ENCODE peak calls at places on chromosomes 4 and X, in six cellular contexts. One of them, this sample, is unnamed. For H3K4me1, the result is how much of the 10 kb centered on the place peaks cover.

GRCh38 chrX:85107407-85107806 is 103.7 kb downstream of the APOOL start:
- DNase-seq in HepG2: no peak
- DNase-seq in HCT116: no peak
- DNase-seq in K562: no peak
- DNase-seq in GM12878: no peak
- DNase-seq in H1: no peak
- DNase-seq in this sample: no peak

GRCh38 chr4:119025440-119025839 is 110.2 kb upstream of the MYOZ2 start:
- DNase-seq in HepG2: no peak
- DNase-seq in HCT116: peak
- DNase-seq in K562: no peak
- DNase-seq in GM12878: no peak
- DNase-seq in H1: no peak
- DNase-seq in this sample: no peak

GRCh38 chrX:153771686-153772607 is 7.9 kb downstream of the PLXNB3 start:
- DNase-seq in HepG2: no peak
- DNase-seq in HCT116: no peak
- DNase-seq in K562: no peak
- DNase-seq in GM12878: no peak
- DNase-seq in H1: no peak
- DNase-seq in this sample: no peak

GRCh38 chrX:69093960-69094935 is 71.0 kb downstream of the PJA1 start:
- DNase-seq in HepG2: peak
- DNase-seq in HCT116: peak
- DNase-seq in K562: peak
- DNase-seq in GM12878: no peak
- DNase-seq in H1: no peak
- DNase-seq in this sample: peak

GRCh38 chrX:53678667-53679066 is 7.9 kb downstream of the HUWE1 start:
- DNase-seq in HepG2: no peak
- DNase-seq in HCT116: no peak
- DNase-seq in K562: peak
- DNase-seq in GM12878: no peak
- DNase-seq in H1: no peak
- DNase-seq in this sample: no peak

GRCh38 chrX:45274576-45274975 is 73.9 kb upstream of the DIPK2B start:
- DNase-seq in HepG2: no peak
- DNase-seq in HCT116: no peak
- DNase-seq in K562: no peak
- DNase-seq in GM12878: no peak
- DNase-seq in H1: no peak
- DNase-seq in this sample: no peak

GRCh38 chr4:119794681-119795080 is 166.1 kb upstream of the PDE5A start:
- DNase-seq in HepG2: no peak
- DNase-seq in HCT116: no peak
- DNase-seq in K562: no peak
- DNase-seq in GM12878: no peak
- DNase-seq in H1: no peak
- DNase-seq in this sample: no peak

GRCh38 chrX:119729408-119730201 is 28.8 kb upstream of the SOWAHD start:
- DNase-seq in HepG2: peak
- DNase-seq in HCT116: peak
- DNase-seq in K562: peak
- DNase-seq in GM12878: peak
- DNase-seq in H1: peak
- DNase-seq in this sample: peak

GRCh38 chr4:162461952-162462351 is 298.2 kb upstream of the FSTL5 start:
- DNase-seq in HepG2: no peak
- DNase-seq in HCT116: peak
- DNase-seq in K562: no peak
- DNase-seq in GM12878: no peak
- DNase-seq in H1: no peak
- DNase-seq in this sample: no peak

GRCh38 chr4:185134176-185134869 is 8.7 kb upstream of the SLC25A4 start:
- DNase-seq in HepG2: peak
- DNase-seq in HCT116: peak
- DNase-seq in K562: peak
- DNase-seq in GM12878: no peak
- DNase-seq in H1: no peak
- DNase-seq in this sample: no peak

GRCh38 chrX:16212436-16212835 is 45.2 kb downstream of the MAGEB17 start:
- DNase-seq in HepG2: peak
- DNase-seq in HCT116: peak
- DNase-seq in K562: peak
- DNase-seq in GM12878: no peak
- DNase-seq in H1: no peak
- DNase-seq in this sample: peak

GRCh38 chr4:183097251-183098079 is 1.6 kb upstream of the WWC2 start:
- DNase-seq in HepG2: no peak
- DNase-seq in HCT116: no peak
- DNase-seq in K562: no peak
- DNase-seq in GM12878: no peak
- DNase-seq in H1: no peak
- DNase-seq in this sample: no peak

GRCh38 chrX:3711331-3711917 is 2.0 kb downstream of the PRKX start:
- DNase-seq in HepG2: no peak
- DNase-seq in HCT116: no peak
- DNase-seq in K562: peak
- DNase-seq in GM12878: peak
- DNase-seq in H1: no peak
- DNase-seq in this sample: no peak

GRCh38 chrX:119753639-119754257 is 4.6 kb upstream of the SOWAHD start:
- DNase-seq in HepG2: peak
- DNase-seq in HCT116: peak
- DNase-seq in K562: peak
- DNase-seq in GM12878: no peak
- DNase-seq in H1: no peak
- DNase-seq in this sample: no peak

GRCh38 chrX:150731795-150732194 is 38.6 kb downstream of the MTMR1 start:
- DNase-seq in HepG2: no peak
- DNase-seq in HCT116: no peak
- DNase-seq in K562: no peak
- DNase-seq in GM12878: no peak
- DNase-seq in H1: no peak
- DNase-seq in this sample: no peak

GRCh38 chr4:183540498-183540953 is 35.7 kb downstream of the ING2 start:
- DNase-seq in HepG2: no peak
- DNase-seq in HCT116: no peak
- DNase-seq in K562: no peak
- DNase-seq in GM12878: no peak
- DNase-seq in H1: no peak
- DNase-seq in this sample: no peak

GRCh38 chr4:1247811-1248261 is 1.1 kb downstream of the CTBP1 start:
- DNase-seq in HepG2: no peak
- DNase-seq in HCT116: no peak
- DNase-seq in K562: no peak
- DNase-seq in GM12878: no peak
- DNase-seq in H1: no peak
- DNase-seq in this sample: no peak

GRCh38 chr4:128134925-128135324 is 73.8 kb downstream of the LARP1B start:
- DNase-seq in HepG2: no peak
- DNase-seq in HCT116: no peak
- DNase-seq in K562: no peak
- DNase-seq in GM12878: no peak
- DNase-seq in H1: no peak
- DNase-seq in this sample: no peak

GRCh38 chr4:137601924-137602323 is 69.6 kb upstream of the PCDH18 start:
- DNase-seq in HepG2: no peak
- DNase-seq in HCT116: no peak
- DNase-seq in K562: no peak
- DNase-seq in GM12878: no peak
- DNase-seq in H1: no peak
- DNase-seq in this sample: no peak

GRCh38 chrX:99095965-99096364 is 1314.1 kb downstream of the PCDH19 start:
- DNase-seq in HepG2: no peak
- DNase-seq in HCT116: no peak
- DNase-seq in K562: no peak
- DNase-seq in GM12878: no peak
- DNase-seq in H1: no peak
- DNase-seq in this sample: no peak

GRCh38 chrX:86504297-86504696 is 356.0 kb downstream of the DACH2 start:
- DNase-seq in HepG2: no peak
- DNase-seq in HCT116: no peak
- DNase-seq in K562: no peak
- DNase-seq in GM12878: no peak
- DNase-seq in H1: no peak
- DNase-seq in this sample: no peak

GRCh38 chrX:8090906-8091305 is 80.2 kb downstream of the VCX2 start:
- DNase-seq in HepG2: no peak
- DNase-seq in HCT116: no peak
- DNase-seq in K562: no peak
- DNase-seq in GM12878: no peak
- DNase-seq in H1: no peak
- DNase-seq in this sample: no peak

GRCh38 chr4:53908661-53909078 is 155.7 kb downstream of the CHIC2 start:
- DNase-seq in HepG2: peak
- DNase-seq in HCT116: peak
- DNase-seq in K562: peak
- DNase-seq in GM12878: peak
- DNase-seq in H1: no peak
- DNase-seq in this sample: no peak

GRCh38 chrX:8201896-8202331 is 30.8 kb upstream of the VCX2 start:
- DNase-seq in HepG2: no peak
- DNase-seq in HCT116: no peak
- DNase-seq in K562: no peak
- DNase-seq in GM12878: no peak
- DNase-seq in H1: no peak
- DNase-seq in this sample: peak

GRCh38 chr4:114780205-114780604 is 181.6 kb downstream of the UGT8 start:
- DNase-seq in HepG2: peak
- DNase-seq in HCT116: peak
- DNase-seq in K562: no peak
- DNase-seq in GM12878: no peak
- DNase-seq in H1: no peak
- DNase-seq in this sample: peak

GRCh38 chrX:112147206-112147605 is 64.6 kb upstream of the TRPC5 start:
- DNase-seq in HepG2: no peak
- DNase-seq in HCT116: no peak
- DNase-seq in K562: peak
- DNase-seq in GM12878: no peak
- DNase-seq in H1: no peak
- DNase-seq in this sample: peak

GRCh38 chr4:151443247-151443646 is 34.3 kb downstream of the FHIP1A start:
- DNase-seq in HepG2: peak
- DNase-seq in HCT116: no peak
- DNase-seq in K562: no peak
- DNase-seq in GM12878: no peak
- DNase-seq in H1: no peak
- DNase-seq in this sample: peak

GRCh38 chrX:9378980-9379696 is 85.7 kb upstream of the TBL1X start:
- DNase-seq in HepG2: no peak
- DNase-seq in HCT116: no peak
- DNase-seq in K562: no peak
- DNase-seq in GM12878: no peak
- DNase-seq in H1: no peak
- DNase-seq in this sample: no peak

GRCh38 chr4:80070880-80071620 is 2.0 kb downstream of the ANTXR2 start:
- DNase-seq in HepG2: peak
- DNase-seq in HCT116: no peak
- DNase-seq in K562: no peak
- DNase-seq in GM12878: no peak
- DNase-seq in H1: no peak
- DNase-seq in this sample: no peak

GRCh38 chr4:169567916-169568315 is 44.5 kb downstream of the NEK1 start:
- DNase-seq in HepG2: no peak
- DNase-seq in HCT116: no peak
- DNase-seq in K562: no peak
- DNase-seq in GM12878: no peak
- DNase-seq in H1: no peak
- DNase-seq in this sample: no peak

GRCh38 chr4:127244515-127244914 is 388.2 kb upstream of the INTU start:
- DNase-seq in HepG2: no peak
- DNase-seq in HCT116: no peak
- DNase-seq in K562: no peak
- DNase-seq in GM12878: no peak
- DNase-seq in H1: no peak
- DNase-seq in this sample: no peak

DNA sequence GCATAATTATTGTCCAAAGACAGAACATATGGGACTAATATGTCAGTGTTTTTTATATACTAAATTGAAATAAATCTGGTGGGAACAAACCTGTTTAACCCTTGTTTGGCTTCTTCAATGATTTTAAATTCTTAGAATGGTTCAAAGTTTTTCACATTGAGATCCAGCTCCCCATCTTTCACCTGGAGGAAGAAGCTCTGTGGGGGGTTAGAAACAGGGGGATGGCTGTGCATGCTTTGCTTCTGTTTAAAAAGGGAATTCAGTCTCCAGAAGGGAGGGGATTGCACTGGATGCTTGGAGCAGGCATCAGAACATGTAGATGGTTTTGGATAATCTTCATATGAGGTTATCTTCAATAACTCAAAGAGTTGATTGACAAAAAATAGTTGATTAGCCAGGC is 72.1 kb downstream of the GALNT7 start:
- DNase-seq in HepG2: no peak
- DNase-seq in HCT116: no peak
- DNase-seq in K562: no peak
- DNase-seq in GM12878: no peak
- DNase-seq in H1: no peak
- DNase-seq in this sample: no peak
- H3K4me1 ChIP-seq in HepG2: under half
- H3K4me1 ChIP-seq in HCT116: under half
- H3K4me1 ChIP-seq in K562: under half
- H3K4me1 ChIP-seq in GM12878: under half
- H3K4me1 ChIP-seq in H1: under half
- H3K4me1 ChIP-seq in this sample: under half

GRCh38 chrX:75335127-75335458 is 61.2 kb downstream of the UPRT start:
- DNase-seq in HepG2: no peak
- DNase-seq in HCT116: no peak
- DNase-seq in K562: no peak
- DNase-seq in GM12878: no peak
- DNase-seq in H1: no peak
- DNase-seq in this sample: no peak
- H3K9ac ChIP-seq in HepG2: no peak
- H3K9ac ChIP-seq in HCT116: no peak
- H3K9ac ChIP-seq in K562: no peak
- H3K9ac ChIP-seq in GM12878: no peak
- H3K9ac ChIP-seq in H1: no peak
- H3K9ac ChIP-seq in this sample: no peak

GRCh38 chr4:61911313-61911756 is 711.2 kb downstream of the ADGRL3 start:
- DNase-seq in HepG2: no peak
- DNase-seq in HCT116: no peak
- DNase-seq in K562: no peak
- DNase-seq in GM12878: no peak
- DNase-seq in H1: peak
- DNase-seq in this sample: peak
- TF ChIP-seq ZNF274 in HepG2: no peak
- TF ChIP-seq ZNF274 in HCT116: no peak
- TF ChIP-seq ZNF274 in K562: no peak
- TF ChIP-seq ZNF274 in GM12878: no peak
- TF ChIP-seq ZNF274 in H1: no peak
- TF ChIP-seq ZNF274 in this sample: no peak

GRCh38 chr4:23364167-23364566 is 525.7 kb downstream of the PPARGC1A start:
- DNase-seq in HepG2: no peak
- DNase-seq in HCT116: no peak
- DNase-seq in K562: no peak
- DNase-seq in GM12878: no peak
- DNase-seq in H1: no peak
- DNase-seq in this sample: no peak
- H3K4me1 ChIP-seq in HepG2: under half
- H3K4me1 ChIP-seq in HCT116: under half
- H3K4me1 ChIP-seq in K562: under half
- H3K4me1 ChIP-seq in GM12878: under half
- H3K4me1 ChIP-seq in H1: under half
- H3K4me1 ChIP-seq in this sample: under half